ENCODE peak calls at places on chromosomes 1 and 21, in four cellular contexts. E is fibroblast of lung; A is CD4-positive, alpha-beta memory T cell; Q is prostate gland. D is an unnamed sample.

GRCh38 chr1:7378346-7379130 is 392.6 kb upstream of the VAMP3 start:
- DNase-seq in A (no peak), Q (no peak), E (no peak), D (no peak)

GRCh38 chr1:12616709-12617373 is 1.2 kb downstream of the DHRS3 start:
- DNase-seq in E (no peak), A (peak; percentile 27), Q (no peak), D (no peak)

GRCh38 chr1:36924282-36924791 is 110.0 kb downstream of the GRIK3 start:
- DNase-seq in Q (peak; percentile 8), A (peak; percentile 11), E (peak; percentile 11), D (peak; percentile 8)

GRCh38 chr1:213244664-213245091 is 193.6 kb downstream of the RPS6KC1 start:
- DNase-seq in Q (no peak), E (peak; percentile 76), A (peak; percentile 25), D (peak; percentile 68)

GRCh38 chr1:154697710-154698109 is 89.7 kb upstream of the ADAR start:
- DNase-seq in E (no peak), Q (no peak), A (no peak), D (peak; percentile 35)

GRCh38 chr21:15421947-15422346 is 307.8 kb upstream of the USP25 start:
- DNase-seq in E (no peak), Q (no peak), A (no peak), D (peak; percentile 53)

GRCh38 chr1:170360601-170361000 is 171.4 kb upstream of the GORAB start:
- DNase-seq in Q (no peak), E (no peak), A (no peak), D (no peak)

GRCh38 chr1:75811211-75811981 is 14.7 kb downstream of the MSH4 start:
- DNase-seq in E (no peak), A (no peak), Q (no peak), D (peak; percentile 42)

GRCh38 chr1:178614286-178614685 is 101.4 kb downstream of the TEX35 start:
- DNase-seq in A (no peak), Q (no peak), E (no peak), D (no peak)

DNA sequence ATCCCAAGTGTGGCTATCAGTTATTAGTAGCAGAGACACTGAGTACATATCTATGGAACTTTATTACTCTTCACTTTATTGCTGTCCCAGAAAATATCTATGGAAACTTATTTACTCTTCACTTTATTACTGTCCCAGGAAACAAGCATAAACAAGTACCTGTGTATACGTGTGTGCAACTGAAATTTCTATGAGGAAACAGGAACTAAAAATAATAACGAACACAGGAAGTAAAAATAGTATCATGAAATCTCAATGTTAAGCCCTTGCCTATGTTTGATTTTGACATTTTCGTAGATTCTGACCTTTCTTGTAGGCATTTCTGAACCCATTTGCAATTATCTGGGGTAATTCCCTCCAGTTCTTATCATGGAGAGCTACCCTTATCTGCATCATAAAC is 64.9 kb upstream of the KRTAP19-8 start:
- DNase-seq in A (no peak), Q (no peak), E (no peak), D (no peak)
- H3K4me3 ChIP-seq in A (no peak overlapping the region), Q (no peak overlapping the region), E (no peak overlapping the region), D (no peak overlapping the region)

GRCh38 chr1:42381424-42381673 is 757 bp downstream of the RIMKLA start:
- DNase-seq in Q (no peak), A (no peak), E (no peak), D (no peak)
- H3K4me3 ChIP-seq in Q (peak overlapping the region; percentile 61), A (no peak overlapping the region), E (peak overlapping the region; percentile 21), D (no peak overlapping the region)

GRCh38 chr1:45400049-45400448 is 59.8 kb upstream of the MUTYH start:
- DNase-seq in E (no peak), Q (no peak), A (no peak), D (no peak)

GRCh38 chr1:45401524-45401923 is 61.3 kb upstream of the MUTYH start:
- DNase-seq in A (no peak), E (no peak), Q (no peak), D (no peak)

GRCh38 chr1:45405636-45406035 is 65.4 kb upstream of the MUTYH start:
- DNase-seq in Q (no peak), A (no peak), E (no peak), D (no peak)

GRCh38 chr1:45407888-45408287 is 67.6 kb upstream of the MUTYH start:
- DNase-seq in E (no peak), A (no peak), Q (no peak), D (no peak)

DNA sequence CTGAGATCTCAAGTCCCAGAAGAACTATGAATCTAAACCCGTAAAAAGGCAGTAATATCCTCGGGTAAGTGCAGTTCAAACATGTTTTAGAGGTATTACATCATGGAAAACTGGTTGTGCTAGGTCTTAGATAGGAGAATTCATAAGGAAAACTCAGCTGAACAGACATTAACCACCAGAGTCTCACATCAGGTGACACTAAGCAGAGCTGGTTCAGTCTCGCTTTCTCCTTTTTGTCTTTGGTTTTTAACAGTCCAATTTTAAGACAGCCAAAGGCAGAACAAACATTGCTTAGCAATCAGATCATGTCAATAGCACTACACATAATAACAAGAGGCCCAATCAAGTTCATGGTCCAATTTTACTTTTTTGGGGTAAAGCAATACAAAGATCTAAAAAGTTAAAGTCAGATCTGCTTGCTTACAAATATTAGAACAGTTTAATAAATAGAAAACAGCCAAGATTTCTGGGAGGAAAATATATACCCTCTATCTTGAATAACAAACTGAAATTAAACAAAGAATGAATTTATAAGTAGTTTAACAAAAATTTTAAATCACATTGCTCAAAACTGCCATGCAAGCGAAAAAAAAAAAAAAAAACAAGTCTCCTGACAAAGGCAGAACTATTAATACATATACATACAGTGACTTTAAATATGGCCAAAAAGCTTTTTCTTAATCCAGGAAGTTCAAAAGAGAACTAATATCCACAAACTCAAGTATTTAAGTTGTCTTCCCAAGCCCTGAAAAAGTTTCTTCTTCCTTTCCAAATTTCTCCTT is 63.2 kb upstream of the MUTYH start:
- DNase-seq in A (no peak), E (no peak), Q (peak; percentile 60), D (no peak)
- H3K4me3 ChIP-seq in A (no peak overlapping the region), E (no peak overlapping the region), Q (no peak overlapping the region), D (no peak overlapping the region)

DNA sequence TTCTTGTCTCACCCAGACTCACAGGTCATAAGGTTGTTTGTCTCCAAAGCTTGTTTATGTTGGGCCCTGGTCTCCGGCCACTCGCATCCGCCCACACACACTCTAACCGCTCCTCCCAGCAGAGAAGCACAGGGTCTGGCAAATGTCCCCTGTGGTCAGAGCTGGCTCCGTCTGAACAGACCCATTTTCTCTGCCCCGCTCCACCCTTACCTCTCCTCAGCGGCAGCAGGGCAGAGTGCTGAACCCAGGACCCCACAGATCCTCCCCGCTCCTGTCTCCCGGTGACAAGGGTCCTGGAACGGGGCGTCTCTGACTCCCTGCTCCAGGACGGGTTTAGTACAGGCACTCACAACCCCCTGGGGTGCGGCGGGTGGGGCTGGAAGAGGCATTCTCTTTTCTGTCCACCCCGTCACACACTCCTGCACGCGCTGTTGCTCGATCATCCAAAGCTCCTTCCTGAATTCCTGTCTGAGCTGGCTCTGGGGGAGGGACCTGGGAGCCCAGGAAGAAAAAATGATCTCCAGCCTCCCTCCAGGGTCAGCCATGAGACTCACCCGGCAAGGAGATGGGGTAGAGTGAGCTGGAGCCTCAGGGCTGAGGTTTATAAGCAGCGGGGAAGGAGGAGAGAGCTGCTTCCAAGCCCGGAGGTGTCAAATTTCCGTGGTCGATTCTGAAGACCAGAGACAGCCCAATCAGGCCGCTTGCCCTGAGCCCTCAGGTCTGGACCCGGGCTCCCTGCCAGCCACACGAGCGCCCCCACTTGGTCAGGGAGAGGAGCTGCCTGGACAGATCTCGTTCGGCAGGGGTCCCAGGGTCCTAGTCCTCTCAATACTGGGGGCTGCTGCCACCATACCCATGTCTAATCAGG is at the start of gene S100A13:
- DNase-seq in E (peak; percentile 96), A (no peak), Q (peak; percentile 43), D (peak; percentile 97)
- H3K4me3 ChIP-seq in E (peak within 1 kb of the TSS; percentile 72), A (no peak within 1 kb of the TSS), Q (peak within 1 kb of the TSS; percentile 45), D (peak within 1 kb of the TSS; percentile 87)